ENCODE peak calls at places on chromosomes 4 and X, in seven cellular contexts. W is Karpas-422, K is GM23338, Z is GM12878, J is tibial nerve, V is A549, N is OCI-LY7. G is an unnamed sample. For H3K4me1, the result is how much of the 10 kb centered on the place peaks cover.

GRCh38 chr4:85414972-85415371 is 60.0 kb upstream of the ARHGAP24 start:
- DNase-seq in W (no peak), K (no peak), Z (no peak), J (no peak), V (no peak), N (no peak), G (no peak)

GRCh38 chrX:84216406-84216805 is 28.4 kb upstream of the RPS6KA6 start:
- DNase-seq in W (no peak), K (no peak), Z (no peak), J (no peak), V (no peak), N (no peak), G (no peak)

GRCh38 chr4:153931804-153932203 is 142.9 kb upstream of the SFRP2 start:
- DNase-seq in W (peak), K (no peak), Z (no peak), J (no peak), V (no peak), N (no peak), G (no peak)

GRCh38 chr4:186144596-186145569 is 40.4 kb downstream of the FAM149A start:
- DNase-seq in W (no peak), K (peak), Z (no peak), J (peak), V (peak), N (no peak), G (peak)

GRCh38 chr4:57159866-57160265 is 49.7 kb upstream of the IGFBP7 start:
- DNase-seq in W (no peak), K (no peak), Z (no peak), J (no peak), V (no peak), N (no peak), G (no peak)

GRCh38 chr4:102543030-102543505 is 41.9 kb downstream of the NFKB1 start:
- DNase-seq in W (no peak), K (no peak), Z (peak), J (no peak), V (no peak), N (no peak), G (no peak)

GRCh38 chrX:136880003-136880451 is 498 bp downstream of the RBMX start:
- DNase-seq in W (peak), K (peak), Z (no peak), J (peak), V (peak), N (peak), G (peak)

GRCh38 chrX:31199770-31200114 is 127.9 kb upstream of the FTHL17 start:
- DNase-seq in W (no peak), K (peak), Z (no peak), J (no peak), V (no peak), N (no peak), G (no peak)

GRCh38 chr4:186088516-186088915 is 16.0 kb upstream of the FAM149A start:
- DNase-seq in W (no peak), K (no peak), Z (no peak), J (no peak), V (no peak), N (no peak), G (no peak)

GRCh38 chr4:96913437-96914075 is 1073.7 kb downstream of the PDHA2 start:
- DNase-seq in W (no peak), K (no peak), Z (no peak), J (no peak), V (no peak), N (no peak), G (no peak)

GRCh38 chrX:152070186-152070585 is 68.2 kb downstream of the MAGEA10 start:
- DNase-seq in W (no peak), K (no peak), Z (no peak), J (no peak), V (no peak), N (no peak), G (no peak)

GRCh38 chr4:110172972-110173371 is 25.4 kb downstream of the ELOVL6 start:
- DNase-seq in W (no peak), K (no peak), Z (no peak), J (no peak), V (no peak), N (no peak), G (no peak)

GRCh38 chrX:44735498-44735897 is 108.3 kb upstream of the DUSP21 start:
- DNase-seq in W (no peak), K (no peak), Z (no peak), J (no peak), V (no peak), N (no peak), G (no peak)

GRCh38 chr4:40190465-40190864 is 6.4 kb upstream of the RHOH start:
- DNase-seq in W (no peak), K (no peak), Z (no peak), J (no peak), V (no peak), N (no peak), G (no peak)

GRCh38 chr4:77695769-77696168 is 90.1 kb downstream of the CXCL13 start:
- DNase-seq in W (no peak), K (no peak), Z (no peak), J (no peak), V (peak), N (no peak), G (no peak)

GRCh38 chr4:184879251-184879650 is 53.5 kb upstream of the ACSL1 start:
- DNase-seq in W (no peak), K (no peak), Z (no peak), J (no peak), V (no peak), N (no peak), G (no peak)

GRCh38 chr4:16597829-16598228 is 300.6 kb downstream of the LDB2 start:
- DNase-seq in W (no peak), K (peak), Z (no peak), J (no peak), V (no peak), N (no peak), G (no peak)

GRCh38 chr4:169492436-169493163 is 119.8 kb downstream of the NEK1 start:
- DNase-seq in W (peak), K (peak), Z (peak), J (no peak), V (peak), N (peak), G (no peak)

GRCh38 chr4:139153411-139154133 is 23.4 kb downstream of the ELF2 start:
- DNase-seq in W (no peak), K (peak), Z (no peak), J (no peak), V (no peak), N (no peak), G (no peak)

GRCh38 chr4:3827616-3828492 is 61.7 kb downstream of the ADRA2C start:
- DNase-seq in W (no peak), K (no peak), Z (no peak), J (peak), V (peak), N (no peak), G (no peak)

GRCh38 chrX:15815779-15816452 is 25.6 kb downstream of the ZRSR2 start:
- DNase-seq in W (peak), K (peak), Z (peak), J (no peak), V (peak), N (peak), G (no peak)

GRCh38 chrX:136250191-136251041 is 784 bp downstream of the MAP7D3 start:
- DNase-seq in W (peak), K (peak), Z (no peak), J (peak), V (peak), N (peak), G (no peak)

GRCh38 chr4:76981649-76982048 is 32.1 kb downstream of the SEPTIN11 start:
- DNase-seq in W (no peak), K (no peak), Z (no peak), J (no peak), V (no peak), N (no peak), G (no peak)

GRCh38 chr4:1045193-1045594 is 33.8 kb downstream of the FGFRL1 start:
- DNase-seq in W (no peak), K (no peak), Z (no peak), J (no peak), V (no peak), N (no peak), G (no peak)

GRCh38 chr4:186644737-186645261 is 78.9 kb downstream of the FAT1 start:
- DNase-seq in W (no peak), K (no peak), Z (no peak), J (no peak), V (no peak), N (no peak), G (no peak)

GRCh38 chr4:24274401-24275035 is 309.8 kb downstream of the DHX15 start:
- DNase-seq in W (no peak), K (no peak), Z (no peak), J (no peak), V (no peak), N (no peak), G (no peak)

GRCh38 chr4:185817403-185817818 is 5.4 kb upstream of the SORBS2 start:
- DNase-seq in W (no peak), K (no peak), Z (no peak), J (no peak), V (no peak), N (no peak), G (no peak)

GRCh38 chrX:140298946-140299345 is 205.9 kb downstream of the SOX3 start:
- DNase-seq in W (no peak), K (no peak), Z (no peak), J (no peak), V (no peak), N (no peak), G (no peak)

GRCh38 chr4:127642169-127642568 is 9.4 kb downstream of the INTU start:
- DNase-seq in W (no peak), K (no peak), Z (no peak), J (no peak), V (no peak), N (no peak), G (no peak)

GRCh38 chr4:8383451-8384160 is 56.9 kb downstream of the ACOX3 start:
- DNase-seq in W (no peak), K (no peak), Z (no peak), J (no peak), V (no peak), N (no peak), G (no peak)

GRCh38 chr4:83115000-83115399 is 471 bp upstream of the PLAC8 start:
- DNase-seq in W (no peak), K (peak), Z (no peak), J (no peak), V (no peak), N (no peak), G (no peak)

GRCh38 chr4:184942447-184943425 is 75.6 kb upstream of the HELT start:
- DNase-seq in W (no peak), K (no peak), Z (no peak), J (no peak), V (no peak), N (no peak), G (no peak)

GRCh38 chr4:81032174-81032551 is 1.7 kb downstream of the BMP3 start:
- DNase-seq in W (no peak), K (peak), Z (no peak), J (no peak), V (no peak), N (peak), G (no peak)

GRCh38 chrX:41543668-41544067 is 96.5 kb downstream of the NYX start:
- DNase-seq in W (no peak), K (no peak), Z (no peak), J (no peak), V (no peak), N (no peak), G (no peak)

GRCh38 chr4:17111436-17111835 is 213.0 kb upstream of the LDB2 start:
- DNase-seq in W (no peak), K (no peak), Z (no peak), J (no peak), V (no peak), N (no peak), G (no peak)

GRCh38 chrX:103063191-103063845 is 653 bp downstream of the BEX1 start:
- DNase-seq in W (no peak), K (peak), Z (no peak), J (no peak), V (no peak), N (no peak), G (no peak)
- H3K4me3 ChIP-seq in W (no peak), K (peak), Z (no peak), J (peak), V (no peak), N (no peak), G (no peak)

DNA sequence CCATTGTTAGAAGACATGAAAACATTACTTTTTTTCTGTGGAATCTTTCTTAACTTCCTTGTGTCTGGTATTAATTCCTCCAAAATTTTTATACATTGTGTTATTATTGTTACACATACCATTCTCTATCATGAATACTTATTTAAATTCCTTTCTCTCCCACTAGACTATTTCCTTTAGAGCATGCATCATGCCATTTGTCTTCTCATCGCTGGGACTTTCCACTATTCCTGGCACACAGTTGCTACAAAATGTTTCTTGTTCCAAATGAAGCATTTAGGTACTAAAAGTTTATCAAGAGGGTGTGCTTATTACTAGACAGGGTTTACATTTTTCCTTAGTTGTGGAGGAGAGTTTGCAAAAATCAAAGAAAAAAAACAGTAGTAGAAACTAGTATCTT is 187.3 kb upstream of the TBC1D9 start:
- DNase-seq in W (no peak), K (no peak), Z (no peak), J (no peak), V (no peak), N (no peak), G (no peak)
- H3K27ac ChIP-seq in W (no peak), K (no peak), Z (no peak), J (no peak), V (no peak), N (no peak), G (no peak)

DNA sequence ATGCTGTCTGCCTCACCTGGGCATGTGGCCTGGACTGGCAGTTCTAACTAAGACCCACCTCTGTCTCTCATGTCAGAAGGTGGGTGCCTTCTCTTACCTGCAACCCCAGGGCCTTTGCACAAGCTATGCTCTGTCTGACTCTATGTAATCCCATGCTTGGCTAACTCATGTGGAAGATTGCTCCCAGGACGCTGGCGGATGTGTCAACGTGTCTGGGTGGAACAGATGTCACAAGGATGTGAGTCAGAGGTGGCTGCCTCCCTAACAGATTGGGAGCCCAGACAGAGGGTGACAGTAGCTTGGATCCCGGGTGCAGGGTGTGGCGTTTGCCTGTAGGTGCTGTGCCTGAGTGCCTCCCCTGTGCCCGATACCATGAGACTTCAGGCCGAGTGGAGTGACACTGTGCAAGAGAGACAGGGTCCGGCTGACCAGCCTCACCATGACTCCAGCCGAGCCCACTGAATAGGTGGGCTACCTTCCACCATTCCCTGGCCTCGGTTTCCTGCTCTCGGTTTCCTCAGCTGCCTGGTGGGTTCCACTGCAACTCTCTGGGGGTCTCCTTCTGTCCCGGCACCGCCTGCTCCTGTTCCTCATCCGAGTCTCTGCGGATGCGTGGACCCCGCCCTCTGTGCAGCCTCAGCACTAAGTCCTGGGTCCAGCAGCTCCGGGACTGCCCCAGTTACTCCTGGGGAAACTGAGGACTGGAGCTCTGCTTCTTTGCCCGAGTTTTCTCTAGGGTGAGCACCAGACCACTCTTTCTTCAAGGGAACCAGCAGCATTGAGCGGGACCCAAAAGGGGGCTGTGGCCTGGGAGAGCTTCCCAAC is 11.0 kb downstream of the SH3BP2 start:
- DNase-seq in W (no peak), K (no peak), Z (no peak), J (no peak), V (no peak), N (no peak), G (peak)
- H3K4me1 ChIP-seq in W (half or more), K (under half), Z (half or more), J (half or more), V (under half), N (under half), G (half or more)

DNA sequence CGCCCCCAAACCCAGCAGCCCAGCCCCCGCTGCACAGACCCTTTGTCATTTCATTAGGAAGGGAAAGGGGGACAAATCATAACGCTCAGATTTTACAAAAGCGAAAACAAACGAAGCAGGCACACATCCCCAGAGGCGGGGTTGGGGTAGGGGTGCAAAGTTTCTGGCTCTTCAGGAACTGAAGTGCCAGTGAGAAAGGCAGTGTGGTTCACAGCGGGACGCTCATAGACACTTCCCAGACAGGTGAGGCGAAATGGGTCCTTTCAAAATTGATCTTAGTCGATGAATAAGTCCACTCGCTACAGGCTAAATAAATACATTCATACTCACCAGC is 1.2 kb upstream of the MBNL3 start:
- DNase-seq in W (no peak), K (no peak), Z (no peak), J (no peak), V (no peak), N (no peak), G (no peak)
- H3K4me3 ChIP-seq in W (peak), K (peak), Z (peak), J (peak), V (peak), N (peak), G (peak)

G was measured in gastrocnemius medialis.